ENCODE peak calls at places on chromosomes 7 and 10, in six cellular contexts. F is Peyer's patch, O is PC-9, N is H9, K is PC-3, V is tibial nerve. G is an unnamed sample.

GRCh38 chr10:77609781-77610272 is 27.8 kb downstream of the KCNMA1 start:
- DNase-seq in F (no peak), K (no peak), O (no peak), N (no peak), V (no peak), G (no peak)

GRCh38 chr7:111872837-111873646 is 310.8 kb upstream of the IMMP2L start:
- DNase-seq in K (no peak), N (no peak), O (no peak), V (no peak), F (no peak), G (no peak)

GRCh38 chr10:132515811-132516726 is 21.5 kb upstream of the INPP5A start:
- DNase-seq in K (no peak), O (no peak), N (peak; percentile 24), F (peak; percentile 44), V (no peak), G (peak; percentile 71)

GRCh38 chr7:123747620-123748141 is 1.1 kb downstream of the WASL start:
- DNase-seq in K (peak; percentile 79), N (peak; percentile 79), F (peak; percentile 62), O (peak; percentile 70), V (peak; percentile 16), G (peak; percentile 72)

GRCh38 chr7:17690030-17690429 is 250.3 kb downstream of the SNX13 start:
- DNase-seq in N (no peak), O (peak; percentile 72), K (peak; percentile 61), F (no peak), V (no peak), G (no peak)

GRCh38 chr7:48786951-48787350 is 137.4 kb upstream of the CDC14C start:
- DNase-seq in V (no peak), N (no peak), K (no peak), O (no peak), F (no peak), G (no peak)

GRCh38 chr10:71865561-71866041 is 14.6 kb upstream of the PSAP start:
- DNase-seq in K (no peak), V (no peak), F (peak; percentile 37), O (no peak), N (no peak), G (peak; percentile 66)

GRCh38 chr7:135274495-135275268 is 41.0 kb downstream of the STRA8 start:
- DNase-seq in V (peak; percentile 49), K (peak; percentile 87), O (peak; percentile 58), F (peak; percentile 55), N (peak; percentile 82), G (no peak)

GRCh38 chr7:82578430-82578829 is 134.9 kb upstream of the CACNA2D1 start:
- DNase-seq in F (no peak), V (no peak), O (no peak), K (no peak), N (no peak), G (no peak)

GRCh38 chr10:49733866-49734265 is 28.3 kb downstream of the OGDHL start:
- DNase-seq in O (no peak), N (no peak), F (no peak), K (no peak), V (no peak), G (no peak)

GRCh38 chr7:150949564-150949963 is 28.6 kb downstream of the KCNH2 start:
- DNase-seq in V (no peak), N (peak; percentile 34), F (peak; percentile 11), K (no peak), O (no peak), G (peak; percentile 40)

GRCh38 chr7:154984601-154985188 is 18.2 kb downstream of the PAXIP1 start:
- DNase-seq in O (no peak), N (no peak), F (no peak), V (no peak), K (no peak), G (no peak)

GRCh38 chr10:75971402-75972211 is 540.2 kb downstream of the LRMDA start:
- DNase-seq in O (no peak), V (no peak), K (no peak), N (no peak), F (no peak), G (no peak)

GRCh38 chr10:46524471-46525176 is 31.8 kb downstream of the GPRIN2 start:
- DNase-seq in V (peak; percentile 13), K (peak; percentile 77), N (no peak), O (peak; percentile 99), F (peak; percentile 50), G (peak; percentile 78)

GRCh38 chr10:110883924-110884323 is 12.2 kb downstream of the PDCD4 start:
- DNase-seq in N (no peak), F (no peak), O (no peak), K (peak; percentile 67), V (no peak), G (no peak)

GRCh38 chr7:139396323-139396951 is 36.7 kb downstream of the LUC7L2 start:
- DNase-seq in K (peak; percentile 7), F (no peak), N (no peak), O (no peak), V (no peak), G (no peak)

GRCh38 chr10:114403545-114404161 is 649 bp downstream of the AFAP1L2 start:
- DNase-seq in N (peak; percentile 70), V (peak; percentile 35), O (no peak), F (no peak), K (no peak), G (no peak)

GRCh38 chr7:99504281-99504602 is 220 bp upstream of the ZKSCAN5 start:
- DNase-seq in O (peak; percentile 90), N (peak; percentile 100), V (no peak), K (peak; percentile 93), F (no peak), G (peak; percentile 99)

GRCh38 chr7:99499713-99500636 is at the start of gene ZNF394:
- DNase-seq in K (peak; percentile 89), F (peak; percentile 92), O (peak; percentile 80), N (peak; percentile 94), V (peak; percentile 75), G (peak; percentile 98)

GRCh38 chr7:99500637-99501009 is 542 bp upstream of the ZNF394 start:
- DNase-seq in O (no peak), N (no peak), K (no peak), V (no peak), F (no peak), G (no peak)

GRCh38 chr7:99505324-99505662 is 831 bp downstream of the ZKSCAN5 start:
- DNase-seq in V (no peak), F (no peak), N (no peak), K (no peak), O (no peak), G (no peak)

GRCh38 chr7:99504603-99505323 is at the start of gene ZKSCAN5:
- DNase-seq in N (peak; percentile 96), F (peak; percentile 99), O (peak; percentile 82), K (peak; percentile 85), V (peak; percentile 99), G (peak; percentile 98)
- TF ChIP-seq CTCF in N (no peak), F (no peak), O (no peak), K (no peak), V (peak; percentile 21), G (no peak)

GRCh38 chr7:26857170-26857533 is 7.2 kb downstream of the SKAP2 start:
- DNase-seq in K (no peak), V (no peak), O (no peak), F (no peak), N (no peak), G (no peak)

GRCh38 chr7:26854932-26855331 is 9.5 kb downstream of the SKAP2 start:
- DNase-seq in K (no peak), F (no peak), V (no peak), O (no peak), N (no peak), G (no peak)

GRCh38 chr7:26855421-26855820 is 9.0 kb downstream of the SKAP2 start:
- DNase-seq in O (no peak), V (no peak), F (no peak), N (no peak), K (no peak), G (no peak)

GRCh38 chr7:26857534-26858228 is 6.7 kb downstream of the SKAP2 start:
- DNase-seq in F (peak; percentile 69), K (no peak), N (peak; percentile 68), V (no peak), O (no peak), G (peak; percentile 82)

DNA sequence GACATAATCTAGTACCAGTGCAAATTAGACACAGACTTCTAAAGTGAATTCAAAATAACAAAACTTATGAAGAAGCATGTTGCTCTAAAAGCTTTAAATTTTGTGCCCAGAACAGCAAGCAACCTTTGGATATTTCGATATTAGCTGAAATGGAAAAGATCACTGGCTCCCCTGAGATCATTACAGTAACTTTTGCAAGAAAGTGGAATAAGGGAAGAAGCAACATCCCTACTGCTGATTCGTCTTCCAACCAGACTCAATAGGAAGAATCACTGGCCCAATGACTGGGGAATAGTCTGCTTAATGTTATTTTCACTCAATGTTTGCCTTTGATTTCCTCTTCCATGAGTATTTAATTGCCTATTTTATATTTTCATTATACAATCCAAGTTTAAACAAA is 7.9 kb downstream of the SKAP2 start:
- DNase-seq in F (no peak), N (no peak), O (no peak), K (no peak), V (no peak), G (no peak)
- H3K27me3 ChIP-seq in F (no peaks in the 10 kb centered on the region), N (peaks cover 8% of the 10 kb centered on the region), O (no peaks in the 10 kb centered on the region), K (no peaks in the 10 kb centered on the region), V (no peaks in the 10 kb centered on the region), G (no peaks in the 10 kb centered on the region)

GRCh38 chr10:22370320-22370719 is 25.0 kb downstream of the SPAG6 start:
- DNase-seq in N (no peak), K (no peak), V (no peak), F (no peak), O (no peak), G (no peak)

GRCh38 chr10:22374489-22375126 is 29.3 kb downstream of the SPAG6 start:
- DNase-seq in V (no peak), F (no peak), N (no peak), K (peak; percentile 32), O (no peak), G (no peak)

GRCh38 chr10:22369433-22370072 is 24.3 kb downstream of the SPAG6 start:
- DNase-seq in F (no peak), O (peak; percentile 49), N (no peak), V (no peak), K (peak; percentile 13), G (no peak)

GRCh38 chr10:22372298-22372697 is 27.0 kb downstream of the SPAG6 start:
- DNase-seq in K (no peak), O (no peak), N (no peak), F (no peak), V (no peak), G (no peak)

GRCh38 chr10:22372922-22373321 is 27.6 kb downstream of the SPAG6 start:
- DNase-seq in F (no peak), V (no peak), K (no peak), O (no peak), N (no peak), G (no peak)
- TF ChIP-seq CTCF in F (no peak), V (no peak), K (no peak), O (no peak), N (no peak), G (no peak)

GRCh38 chr7:1255817-1256340 is 23.2 kb downstream of the UNCX start:
- DNase-seq in F (no peak), V (no peak), N (no peak), K (no peak), O (no peak), G (peak; percentile 47)

GRCh38 chr7:1252543-1253090 is 19.9 kb downstream of the UNCX start:
- DNase-seq in K (no peak), N (no peak), F (no peak), O (no peak), V (no peak), G (no peak)

GRCh38 chr7:1255083-1255816 is 22.6 kb downstream of the UNCX start:
- DNase-seq in F (no peak), K (no peak), O (no peak), N (no peak), V (no peak), G (no peak)

GRCh38 chr7:1253591-1254207 is 21.0 kb downstream of the UNCX start:
- DNase-seq in K (no peak), V (no peak), N (no peak), F (no peak), O (no peak), G (no peak)

GRCh38 chr7:1254281-1255082 is 21.8 kb downstream of the UNCX start:
- DNase-seq in N (no peak), F (no peak), O (no peak), V (no peak), K (no peak), G (no peak)
- H3K27me3 ChIP-seq in N (peaks cover 5% of the 10 kb centered on the region), F (peaks cover 10% of the 10 kb centered on the region), O (peaks cover 98% of the 10 kb centered on the region), V (no peaks in the 10 kb centered on the region), K (peaks cover 26% of the 10 kb centered on the region), G (peaks cover 94% of the 10 kb centered on the region)